ENCODE peak calls at places on chromosomes 5 and 9, in four cellular contexts. T, E, Q and I are unnamed samples.

GRCh38 chr5:110880413-110880812 is 141.6 kb downstream of the SLC25A46 start:
- DNase-seq in T (no peak), Q (peak; percentile 48), E (no peak), I (no peak)

GRCh38 chr5:93360436-93361100 is 220.5 kb downstream of the NR2F1-AS1 start:
- DNase-seq in T (no peak), Q (no peak), E (no peak), I (no peak)

GRCh38 chr5:40452874-40453624 is 226.7 kb upstream of the PTGER4 start:
- DNase-seq in Q (no peak), E (no peak), T (no peak), I (no peak)

GRCh38 chr9:82679488-82679887 is 383.5 kb downstream of the RASEF start:
- DNase-seq in E (no peak), T (no peak), Q (no peak), I (no peak)

GRCh38 chr9:138050472-138051330 is 173.1 kb downstream of the CACNA1B start:
- DNase-seq in T (no peak), Q (peak; percentile 29), E (no peak), I (no peak)

GRCh38 chr5:158911693-158912363 is 187.9 kb downstream of the EBF1 start:
- DNase-seq in E (no peak), Q (no peak), T (no peak), I (no peak)

GRCh38 chr9:107158321-107158720 is 124.8 kb upstream of the RAD23B start:
- DNase-seq in Q (no peak), T (no peak), E (no peak), I (no peak)

GRCh38 chr9:91407580-91408275 is 15.9 kb downstream of the NFIL3 start:
- DNase-seq in E (no peak), T (no peak), Q (no peak), I (no peak)

GRCh38 chr9:72315089-72315509 is 49.9 kb downstream of the ZFAND5 start:
- DNase-seq in Q (peak; percentile 63), T (peak; percentile 69), E (no peak), I (no peak)

GRCh38 chr9:120484162-120484561 is 95.8 kb downstream of the CDK5RAP2 start:
- DNase-seq in Q (no peak), T (no peak), E (no peak), I (no peak)

GRCh38 chr5:170287532-170287931 is 10.0 kb downstream of the LCP2 start:
- DNase-seq in T (no peak), E (no peak), Q (peak; percentile 72), I (no peak)

GRCh38 chr5:1032011-1032410 is 23.4 kb downstream of the NKD2 start:
- DNase-seq in E (no peak), T (no peak), Q (no peak), I (no peak)

GRCh38 chr5:89992201-89992600 is 417.4 kb downstream of the CETN3 start:
- DNase-seq in T (no peak), E (no peak), Q (no peak), I (no peak)

GRCh38 chr9:98997580-98997979 is 53.9 kb downstream of the COL15A1 start:
- DNase-seq in T (no peak), Q (no peak), E (no peak), I (no peak)

GRCh38 chr9:112091805-112092204 is 83.3 kb downstream of the SUSD1 start:
- DNase-seq in Q (no peak), E (no peak), T (no peak), I (no peak)

GRCh38 chr9:133139246-133140173 is 18.5 kb upstream of the RALGDS start:
- DNase-seq in T (no peak), Q (no peak), E (no peak), I (no peak)

GRCh38 chr5:53936481-53937352 is 373.7 kb downstream of the ARL15 start:
- DNase-seq in E (no peak), Q (no peak), T (no peak), I (no peak)

DNA sequence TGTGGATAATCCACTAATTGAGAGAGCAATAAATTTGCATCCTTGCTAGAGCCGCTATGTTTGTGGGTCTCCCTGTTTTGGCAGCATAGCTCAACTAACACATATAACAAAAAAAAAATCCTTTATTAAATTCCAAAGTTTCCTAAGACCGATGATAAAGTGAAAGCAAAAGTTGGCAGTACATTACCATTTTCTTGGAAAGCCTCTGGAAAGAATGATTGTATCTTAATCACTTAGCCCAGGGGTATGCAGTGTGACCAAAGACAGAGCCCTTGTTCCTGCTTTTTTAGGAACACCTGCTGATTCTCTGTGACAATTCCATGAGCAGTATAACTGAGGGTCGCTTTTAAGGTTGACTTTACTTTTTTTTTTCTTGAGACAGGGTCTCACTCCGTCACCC is 5.4 kb upstream of the IL7R start:
- DNase-seq in Q (no peak), T (no peak), E (no peak), I (no peak)
- H3K4me3 ChIP-seq in Q (no peak overlapping the region), T (peak overlapping the region; percentile 45), E (no peak overlapping the region), I (no peak overlapping the region)

GRCh38 chr9:37870799-37871176 is 33.1 kb downstream of the SLC25A51 start:
- DNase-seq in Q (no peak), T (no peak), E (no peak), I (no peak)
- H3K4me1 ChIP-seq in Q (no peaks in the 10 kb centered on the region), T (no peaks in the 10 kb centered on the region), E (no peaks in the 10 kb centered on the region), I (no peaks in the 10 kb centered on the region)

DNA sequence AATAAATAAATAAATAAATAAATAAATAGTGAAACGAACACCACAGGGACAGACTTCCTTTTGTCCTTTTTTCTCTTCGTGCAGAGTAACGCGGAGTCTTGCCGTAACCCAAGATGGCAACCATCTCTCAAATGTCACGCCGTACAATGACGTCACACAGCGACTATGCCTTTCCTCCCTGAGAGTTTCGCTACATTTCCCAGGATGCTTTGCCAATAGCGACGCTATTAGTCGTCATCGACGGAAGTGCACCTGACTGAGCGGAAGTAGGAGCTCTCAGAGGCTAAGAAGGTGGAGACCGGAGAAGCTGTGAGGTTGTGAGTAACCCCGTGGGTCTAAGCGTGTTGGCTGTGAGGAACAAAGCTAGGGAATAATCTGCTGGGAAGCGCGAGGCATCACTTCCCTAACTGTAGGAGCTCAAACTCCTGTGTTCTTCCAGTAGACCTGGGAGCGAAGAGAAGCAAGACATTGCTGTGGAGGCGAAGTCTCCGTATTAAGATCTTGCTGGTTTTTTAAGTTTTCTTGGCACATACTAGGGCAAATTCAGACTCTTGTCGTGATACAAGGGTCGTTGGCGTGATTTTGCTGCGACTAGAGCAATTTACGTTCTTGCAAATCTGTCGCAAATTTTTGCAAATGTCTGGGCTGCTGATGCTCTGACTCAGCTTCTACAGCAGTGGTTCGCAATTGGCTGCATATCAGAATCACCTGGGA is at the start of gene TTC1:
- DNase-seq in Q (peak; percentile 98), T (peak; percentile 92), E (peak; percentile 84), I (peak; percentile 90)
- H3K4me3 ChIP-seq in Q (peak within 1 kb of the TSS; percentile 66), T (peak within 1 kb of the TSS; percentile 73), E (peak within 1 kb of the TSS; percentile 84), I (peak within 1 kb of the TSS; percentile 100)

DNA sequence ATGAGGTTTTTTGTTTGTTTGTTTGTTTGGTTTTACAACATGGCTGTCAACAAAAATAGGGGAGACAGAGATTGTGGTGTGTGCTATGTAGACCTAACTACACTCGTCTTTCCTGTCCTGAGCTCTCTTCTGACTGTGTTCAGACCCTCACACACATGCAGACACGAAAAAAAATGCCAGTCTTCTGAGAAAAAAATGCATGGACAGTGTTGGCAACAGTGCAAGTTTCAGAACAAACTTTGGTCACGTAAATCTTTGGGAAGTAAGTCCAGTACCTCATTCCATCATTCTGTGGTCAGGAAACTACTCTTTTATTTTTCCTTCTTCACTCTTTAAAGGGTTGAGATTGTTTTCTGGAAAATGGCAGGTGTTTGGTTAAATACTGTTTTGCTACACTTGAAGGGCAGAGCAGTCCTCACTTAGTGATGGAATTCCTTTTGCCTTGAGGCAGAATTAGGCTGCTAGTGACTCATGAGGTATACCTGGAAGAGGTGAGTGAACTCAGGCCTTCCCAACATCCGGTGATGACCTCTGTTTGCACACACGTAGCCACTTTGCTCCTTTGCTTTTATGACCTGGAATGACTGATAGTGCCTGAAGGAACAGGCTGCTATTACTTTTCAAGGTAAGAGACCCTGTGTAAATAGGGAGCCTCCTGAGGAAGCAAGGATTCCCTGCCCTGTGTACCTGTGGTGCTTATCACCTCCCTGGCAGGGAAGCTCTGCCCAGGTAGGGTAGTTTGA is 81.6 kb upstream of the TNFAIP8 start:
- DNase-seq in E (no peak), T (no peak), Q (peak; percentile 73), I (no peak)
- H3K4me1 ChIP-seq in E (peaks cover 79% of the 10 kb centered on the region), T (no peaks in the 10 kb centered on the region), Q (peaks cover 44% of the 10 kb centered on the region), I (peaks cover 83% of the 10 kb centered on the region)

GRCh38 chr5:141490271-141490670 is 1.4 kb downstream of the PCDHGC5 start:
- DNase-seq in T (no peak), Q (no peak), E (no peak), I (no peak)

GRCh38 chr5:141493500-141494422 is 4.9 kb downstream of the PCDHGC5 start:
- DNase-seq in E (no peak), Q (no peak), T (no peak), I (no peak)

GRCh38 chr5:141491323-141492167 is 2.7 kb downstream of the PCDHGC5 start:
- DNase-seq in T (no peak), E (no peak), Q (no peak), I (no peak)

GRCh38 chr5:141490771-141491170 is 1.9 kb downstream of the PCDHGC5 start:
- DNase-seq in Q (no peak), E (no peak), T (no peak), I (no peak)

DNA sequence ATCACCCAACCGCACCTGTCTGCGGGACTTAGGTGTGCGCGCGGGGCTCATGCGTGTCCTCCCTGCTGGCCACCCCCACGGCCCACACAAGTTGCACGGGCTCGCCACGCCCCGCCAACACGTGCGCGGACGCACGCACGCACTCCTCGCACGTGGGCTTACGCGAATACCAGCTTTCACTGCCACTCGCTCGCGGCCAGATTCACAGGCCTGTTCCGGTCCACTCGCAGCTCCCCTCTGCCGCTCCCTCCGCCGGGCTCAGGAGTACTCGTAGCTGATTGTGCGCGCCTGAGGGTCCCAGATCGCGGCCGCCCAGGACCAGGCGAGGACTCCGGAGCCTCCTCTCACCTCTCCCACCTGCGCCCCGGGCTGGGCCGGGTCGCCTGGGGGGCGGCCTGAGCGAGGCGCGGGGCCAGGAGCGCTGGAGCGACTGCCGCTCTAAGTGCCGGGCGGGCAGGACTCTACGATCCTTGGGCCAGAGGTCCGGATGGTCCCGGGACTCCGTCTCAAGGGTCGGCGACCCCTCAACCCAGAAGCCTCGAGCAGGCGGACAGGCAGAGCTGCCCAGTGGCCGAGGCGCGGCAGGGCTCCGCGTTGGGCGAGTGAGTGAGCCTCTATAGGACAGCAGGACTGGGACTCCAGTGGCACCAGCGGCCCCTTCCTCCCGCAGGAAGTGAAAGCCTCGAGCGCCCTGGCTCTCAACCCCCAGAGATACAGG is 3.4 kb downstream of the PCDHGC5 start:
- DNase-seq in E (no peak), T (no peak), Q (no peak), I (no peak)
- H3K4me3 ChIP-seq in E (peak overlapping the region; percentile 37), T (no peak overlapping the region), Q (peak overlapping the region; percentile 43), I (no peak overlapping the region)